ENCODE peak calls at places on chromosomes 2 and 18, in four cellular contexts. One of them, this sample, is unnamed.

GRCh38 chr2:119837759-119838158 is 78.0 kb downstream of the PTPN4 start:
- DNase-seq in psoas muscle: no peak
- DNase-seq in lower lobe of right lung: peak
- DNase-seq in A549: no peak
- DNase-seq in this sample: no peak

GRCh38 chr2:232609607-232610006 is 23.8 kb upstream of the EFHD1 start:
- DNase-seq in psoas muscle: no peak
- DNase-seq in lower lobe of right lung: no peak
- DNase-seq in A549: no peak
- DNase-seq in this sample: no peak

GRCh38 chr18:12554796-12555388 is 103.0 kb downstream of the SPIRE1 start:
- DNase-seq in psoas muscle: no peak
- DNase-seq in lower lobe of right lung: no peak
- DNase-seq in A549: no peak
- DNase-seq in this sample: no peak

GRCh38 chr2:74740395-74741075 is 86.5 kb downstream of the SEMA4F start:
- DNase-seq in psoas muscle: peak
- DNase-seq in lower lobe of right lung: peak
- DNase-seq in A549: peak
- DNase-seq in this sample: peak

GRCh38 chr18:25168011-25168410 is 184.0 kb downstream of the ZNF521 start:
- DNase-seq in psoas muscle: no peak
- DNase-seq in lower lobe of right lung: no peak
- DNase-seq in A549: no peak
- DNase-seq in this sample: no peak

GRCh38 chr2:236366406-236366805 is 102.2 kb upstream of the ASB18 start:
- DNase-seq in psoas muscle: no peak
- DNase-seq in lower lobe of right lung: no peak
- DNase-seq in A549: no peak
- DNase-seq in this sample: no peak

GRCh38 chr2:113157897-113158753 is 15.6 kb upstream of the PSD4 start:
- DNase-seq in psoas muscle: no peak
- DNase-seq in lower lobe of right lung: no peak
- DNase-seq in A549: peak
- DNase-seq in this sample: peak

GRCh38 chr2:70790079-70790963 is at the start of gene FIGLA:
- DNase-seq in psoas muscle: no peak
- DNase-seq in lower lobe of right lung: no peak
- DNase-seq in A549: no peak
- DNase-seq in this sample: no peak

GRCh38 chr18:63823516-63824219 is 48.5 kb downstream of the SERPINB7 start:
- DNase-seq in psoas muscle: peak
- DNase-seq in lower lobe of right lung: peak
- DNase-seq in A549: no peak
- DNase-seq in this sample: no peak

GRCh38 chr2:70768585-70769085 is 635 bp upstream of the ADD2 start:
- DNase-seq in psoas muscle: no peak
- DNase-seq in lower lobe of right lung: no peak
- DNase-seq in A549: no peak
- DNase-seq in this sample: no peak

GRCh38 chr2:147082850-147083522 is 761.8 kb upstream of the ACVR2A start:
- DNase-seq in psoas muscle: no peak
- DNase-seq in lower lobe of right lung: no peak
- DNase-seq in A549: peak
- DNase-seq in this sample: no peak

GRCh38 chr18:62979900-62980299 is 264.6 kb downstream of the PHLPP1 start:
- DNase-seq in psoas muscle: no peak
- DNase-seq in lower lobe of right lung: no peak
- DNase-seq in A549: no peak
- DNase-seq in this sample: no peak

GRCh38 chr2:54403512-54404238 is 52.5 kb upstream of the SPTBN1 start:
- DNase-seq in psoas muscle: no peak
- DNase-seq in lower lobe of right lung: no peak
- DNase-seq in A549: no peak
- DNase-seq in this sample: no peak
- H3K27ac ChIP-seq in psoas muscle: no peak
- H3K27ac ChIP-seq in lower lobe of right lung: peak
- H3K27ac ChIP-seq in A549: no peak
- H3K27ac ChIP-seq in this sample: no peak

GRCh38 chr2:99072556-99072955 is 69.0 kb upstream of the C2orf15 start:
- DNase-seq in psoas muscle: no peak
- DNase-seq in lower lobe of right lung: no peak
- DNase-seq in A549: no peak
- DNase-seq in this sample: no peak

GRCh38 chr2:99067871-99068270 is 73.6 kb upstream of the C2orf15 start:
- DNase-seq in psoas muscle: no peak
- DNase-seq in lower lobe of right lung: no peak
- DNase-seq in A549: no peak
- DNase-seq in this sample: no peak

GRCh38 chr2:99066075-99066557 is 75.4 kb upstream of the C2orf15 start:
- DNase-seq in psoas muscle: no peak
- DNase-seq in lower lobe of right lung: no peak
- DNase-seq in A549: peak
- DNase-seq in this sample: peak

DNA sequence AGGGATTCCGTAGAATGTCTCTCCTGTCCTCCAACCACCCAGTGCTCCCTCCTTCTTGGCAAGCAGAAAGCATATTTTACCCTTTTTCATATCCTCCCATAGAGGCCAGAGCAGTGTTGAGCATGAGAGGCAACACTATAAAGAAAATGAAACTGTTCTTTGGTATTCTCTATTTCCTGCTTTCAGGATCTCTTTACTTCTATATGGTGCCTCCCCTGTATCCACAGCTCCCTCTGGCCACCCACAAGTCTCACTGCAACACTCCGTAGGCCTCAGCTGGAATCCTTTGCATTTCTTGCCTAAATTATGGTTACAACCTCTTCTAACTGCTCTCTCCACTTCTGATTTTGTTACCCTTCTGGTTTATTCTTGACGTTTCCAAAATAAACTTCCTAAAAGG is 74.9 kb upstream of the C2orf15 start:
- DNase-seq in psoas muscle: no peak
- DNase-seq in lower lobe of right lung: no peak
- DNase-seq in A549: peak
- DNase-seq in this sample: peak
- H3K27ac ChIP-seq in psoas muscle: no peak
- H3K27ac ChIP-seq in lower lobe of right lung: peak
- H3K27ac ChIP-seq in A549: no peak
- H3K27ac ChIP-seq in this sample: peak

DNA sequence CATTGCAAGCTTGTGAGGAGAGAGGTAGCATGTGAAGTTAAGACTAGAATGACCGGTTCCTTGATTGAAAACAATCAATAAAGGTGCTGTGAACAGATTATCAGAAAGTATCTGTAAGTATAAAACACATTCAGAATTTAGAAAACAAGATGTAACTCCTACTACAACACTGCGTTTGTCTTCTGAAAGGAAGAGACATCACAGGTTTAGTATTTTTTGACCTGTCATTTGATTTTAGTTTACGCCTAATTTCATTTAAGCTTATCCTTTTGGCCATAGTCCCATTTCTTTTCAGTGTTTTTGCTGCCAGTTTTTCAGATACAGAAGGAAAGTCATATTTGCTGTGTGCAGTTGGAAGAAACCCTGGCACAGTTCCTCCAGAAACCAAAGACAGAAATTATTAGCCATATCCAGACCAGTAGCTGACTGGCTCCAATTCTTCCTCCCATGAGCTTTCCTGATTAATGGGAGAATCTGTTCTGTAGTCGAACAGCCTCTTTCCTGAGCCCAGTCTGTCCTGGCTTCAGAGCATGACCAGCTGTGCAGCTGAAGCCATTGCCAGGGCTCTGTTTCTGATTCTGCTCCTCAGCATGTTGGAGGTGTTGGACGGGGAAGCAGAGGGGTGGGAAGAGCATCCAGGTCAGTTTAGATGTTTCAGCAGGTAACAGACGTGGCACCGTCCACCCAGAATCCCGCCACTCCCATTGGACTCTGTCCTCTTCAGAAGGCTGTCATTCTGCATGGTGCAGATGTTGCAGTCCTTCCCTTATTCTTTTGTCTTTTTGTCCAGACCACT is 61.0 kb downstream of the CRIM1 start:
- DNase-seq in psoas muscle: no peak
- DNase-seq in lower lobe of right lung: no peak
- DNase-seq in A549: no peak
- DNase-seq in this sample: no peak
- H3K27ac ChIP-seq in psoas muscle: no peak
- H3K27ac ChIP-seq in lower lobe of right lung: no peak
- H3K27ac ChIP-seq in A549: no peak
- H3K27ac ChIP-seq in this sample: no peak

DNA sequence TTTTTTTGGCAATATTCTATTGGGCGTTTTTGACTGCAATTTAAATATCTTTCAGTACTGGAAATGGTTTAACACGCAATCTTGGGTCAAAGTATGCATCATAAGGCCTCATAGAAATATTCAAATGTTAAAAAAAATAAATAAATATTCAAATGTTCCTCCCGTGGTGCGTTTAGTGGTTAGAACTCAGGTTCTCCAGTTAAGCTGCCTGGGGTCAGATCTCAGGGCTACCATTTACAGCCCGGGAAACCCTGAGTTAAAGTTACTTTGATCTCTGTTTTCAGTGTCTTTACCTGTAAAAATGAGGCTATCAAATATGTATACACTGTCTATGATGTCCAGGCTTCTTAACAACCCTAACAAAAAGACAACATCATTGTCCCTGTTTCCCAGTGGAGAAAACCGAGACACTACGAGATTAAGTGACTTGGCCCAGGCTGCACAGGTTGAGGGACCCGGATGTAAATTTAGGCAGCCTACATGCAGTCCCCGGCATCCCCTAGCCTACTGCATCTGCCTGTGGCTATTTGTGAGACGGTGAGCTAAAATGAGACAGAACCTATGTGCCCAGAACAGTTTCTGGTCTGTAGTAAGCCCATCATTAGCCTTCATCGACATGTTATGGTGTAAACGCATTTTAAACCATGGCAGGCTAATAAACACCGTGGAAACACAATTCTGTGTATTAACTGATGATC is 1.7 kb downstream of the FHL2 start:
- DNase-seq in psoas muscle: no peak
- DNase-seq in lower lobe of right lung: no peak
- DNase-seq in A549: peak
- DNase-seq in this sample: no peak
- H3K27ac ChIP-seq in psoas muscle: peak
- H3K27ac ChIP-seq in lower lobe of right lung: no peak
- H3K27ac ChIP-seq in A549: peak
- H3K27ac ChIP-seq in this sample: peak

GRCh38 chr2:16221461-16222010 is 281.2 kb downstream of the MYCN start:
- DNase-seq in psoas muscle: no peak
- DNase-seq in lower lobe of right lung: no peak
- DNase-seq in A549: no peak
- DNase-seq in this sample: no peak

GRCh38 chr2:16223481-16224177 is 283.3 kb downstream of the MYCN start:
- DNase-seq in psoas muscle: no peak
- DNase-seq in lower lobe of right lung: no peak
- DNase-seq in A549: no peak
- DNase-seq in this sample: no peak

GRCh38 chr2:16222326-16222725 is 282.0 kb downstream of the MYCN start:
- DNase-seq in psoas muscle: no peak
- DNase-seq in lower lobe of right lung: no peak
- DNase-seq in A549: no peak
- DNase-seq in this sample: no peak

GRCh38 chr2:16224298-16225045 is 284.1 kb downstream of the MYCN start:
- DNase-seq in psoas muscle: no peak
- DNase-seq in lower lobe of right lung: no peak
- DNase-seq in A549: no peak
- DNase-seq in this sample: no peak

DNA sequence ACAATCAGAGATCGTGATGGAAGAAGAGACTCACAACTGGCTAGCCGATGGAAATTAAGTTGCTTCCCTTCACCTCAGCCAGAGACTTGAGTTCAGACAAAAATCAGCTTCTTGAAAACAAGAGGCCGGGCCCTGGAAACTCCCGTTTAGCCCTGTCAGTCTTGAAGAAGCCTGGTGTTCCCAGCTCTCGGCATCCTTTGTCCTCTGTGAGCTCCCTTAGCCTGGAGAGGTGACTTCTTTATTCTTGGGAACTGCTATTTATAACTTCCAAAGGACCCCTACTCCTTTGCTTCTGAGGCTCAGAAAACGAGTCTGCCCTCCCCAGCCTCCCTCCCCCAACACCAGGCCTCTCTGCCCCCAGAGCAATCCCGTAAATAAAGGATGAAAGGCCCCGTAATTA is 282.7 kb downstream of the MYCN start:
- DNase-seq in psoas muscle: no peak
- DNase-seq in lower lobe of right lung: no peak
- DNase-seq in A549: no peak
- DNase-seq in this sample: no peak
- H3K27ac ChIP-seq in psoas muscle: no peak
- H3K27ac ChIP-seq in lower lobe of right lung: no peak
- H3K27ac ChIP-seq in A549: no peak
- H3K27ac ChIP-seq in this sample: no peak

GRCh38 chr2:171334946-171335345 is 98.8 kb downstream of the METTL8 start:
- DNase-seq in psoas muscle: no peak
- DNase-seq in lower lobe of right lung: no peak
- DNase-seq in A549: no peak
- DNase-seq in this sample: no peak

GRCh38 chr2:171330155-171330956 is 103.4 kb downstream of the METTL8 start:
- DNase-seq in psoas muscle: no peak
- DNase-seq in lower lobe of right lung: no peak
- DNase-seq in A549: no peak
- DNase-seq in this sample: no peak

DNA sequence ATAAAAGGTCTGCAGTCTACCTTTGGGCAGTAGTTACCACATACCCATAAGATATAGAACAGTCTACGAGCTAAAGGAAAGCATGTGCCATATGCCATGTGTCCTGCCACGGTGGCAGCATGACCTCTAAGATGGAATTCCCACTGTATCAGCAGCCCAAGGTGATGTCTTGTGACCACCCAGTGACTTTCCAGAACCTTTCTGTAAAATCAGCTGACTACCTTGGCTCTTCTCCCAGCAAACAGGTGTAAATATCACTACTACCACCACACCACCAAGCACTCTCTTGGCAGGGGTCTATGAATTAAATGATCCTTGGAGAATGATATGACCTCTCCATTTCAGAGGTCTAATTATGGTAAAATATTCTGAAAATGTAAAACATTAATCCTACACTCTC is 99.6 kb downstream of the METTL8 start:
- DNase-seq in psoas muscle: no peak
- DNase-seq in lower lobe of right lung: no peak
- DNase-seq in A549: no peak
- DNase-seq in this sample: no peak
- H3K27ac ChIP-seq in psoas muscle: no peak
- H3K27ac ChIP-seq in lower lobe of right lung: no peak
- H3K27ac ChIP-seq in A549: no peak
- H3K27ac ChIP-seq in this sample: no peak

DNA sequence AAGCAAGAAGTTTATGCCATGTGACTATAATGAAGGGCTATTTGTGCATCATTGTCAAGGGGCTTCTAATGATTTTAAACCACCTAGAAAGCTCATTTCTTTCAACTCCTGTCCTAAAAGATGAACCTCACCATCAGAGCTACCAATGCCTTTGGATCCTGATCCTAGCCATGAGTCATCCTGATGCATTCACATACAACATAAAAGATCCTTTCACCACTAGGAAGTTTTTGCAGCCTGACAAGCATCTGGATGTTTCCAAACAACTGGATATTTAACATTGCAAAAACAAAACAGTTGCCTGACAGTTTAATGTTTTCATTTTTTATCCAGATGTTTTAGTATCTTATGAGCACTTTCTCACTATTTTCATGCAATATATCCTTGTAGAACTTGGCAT is 425.3 kb downstream of the MBD2 start:
- DNase-seq in psoas muscle: no peak
- DNase-seq in lower lobe of right lung: no peak
- DNase-seq in A549: no peak
- DNase-seq in this sample: peak
- H3K27ac ChIP-seq in psoas muscle: no peak
- H3K27ac ChIP-seq in lower lobe of right lung: no peak
- H3K27ac ChIP-seq in A549: no peak
- H3K27ac ChIP-seq in this sample: no peak